ENCODE peak calls at places on chromosomes 5 and 9, in six cellular contexts. O, G, V, F, J and Y are unnamed samples.

GRCh38 chr9:93096131-93096802 is at the start of gene CARD19:
- DNase-seq in G (peak; percentile 48), O (peak; percentile 54), V (peak; percentile 35), F (no peak), J (peak; percentile 41), Y (no peak)

GRCh38 chr5:79800979-79801827 is 111.6 kb downstream of the CMYA5 start:
- DNase-seq in V (no peak), O (peak; percentile 20), G (no peak), F (no peak), J (peak; percentile 7), Y (no peak)

GRCh38 chr9:114677418-114677817 is 4.6 kb downstream of the TEX48 start:
- DNase-seq in V (peak; percentile 97), F (peak; percentile 99), J (peak; percentile 95), G (no peak), O (peak; percentile 100), Y (no peak)

GRCh38 chr5:89211836-89212235 is 328.9 kb upstream of the MEF2C start:
- DNase-seq in O (peak; percentile 67), J (no peak), G (no peak), V (peak; percentile 76), F (peak; percentile 52), Y (no peak)

GRCh38 chr5:168790037-168790635 is 211.0 kb upstream of the PANK3 start:
- DNase-seq in V (no peak), G (no peak), F (no peak), J (no peak), O (no peak), Y (no peak)

GRCh38 chr9:3992222-3992621 is 307.6 kb downstream of the GLIS3 start:
- DNase-seq in G (no peak), V (no peak), J (no peak), O (no peak), F (no peak), Y (no peak)

GRCh38 chr5:98911221-98912040 is 17.4 kb downstream of the CHD1 start:
- DNase-seq in O (peak; percentile 30), V (no peak), F (no peak), G (no peak), J (no peak), Y (no peak)

GRCh38 chr5:135228236-135228635 is 170.8 kb downstream of the MACROH2A1 start:
- DNase-seq in V (no peak), J (no peak), G (no peak), F (no peak), O (no peak), Y (no peak)

GRCh38 chr9:114830546-114830945 is 24.7 kb upstream of the TNFSF15 start:
- DNase-seq in F (no peak), O (no peak), G (no peak), J (no peak), V (no peak), Y (no peak)

GRCh38 chr9:16532272-16532671 is 338.2 kb downstream of the BNC2 start:
- DNase-seq in G (no peak), V (no peak), O (no peak), J (no peak), F (no peak), Y (no peak)